ENCODE peak calls at places on chromosome 6, in five cellular contexts. I, P, O, Y and A are unnamed samples.

GRCh38 chr6:41642960-41643898 is 5.0 kb downstream of the MDFI start:
- DNase-seq in I (no peak), P (no peak), O (no peak), Y (no peak), A (no peak)

GRCh38 chr6:101761124-101761601 is 367.7 kb downstream of the GRIK2 start:
- DNase-seq in I (no peak), P (no peak), O (peak; percentile 30), Y (no peak), A (peak; percentile 16)

GRCh38 chr6:132194529-132194928 is 206.7 kb downstream of the MOXD1 start:
- DNase-seq in I (no peak), P (no peak), O (no peak), Y (no peak), A (no peak)

GRCh38 chr6:133959667-133960368 is 6.8 kb downstream of the TBPL1 start:
- DNase-seq in I (no peak), P (no peak), O (no peak), Y (no peak), A (no peak)

GRCh38 chr6:6942826-6943225 is 164.9 kb upstream of the RREB1 start:
- DNase-seq in I (peak; percentile 61), P (peak; percentile 24), O (no peak), Y (peak; percentile 47), A (no peak)

GRCh38 chr6:166620478-166621113 is 6.5 kb downstream of the RPS6KA2 start:
- DNase-seq in I (no peak), P (no peak), O (no peak), Y (no peak), A (no peak)

GRCh38 chr6:110562316-110562915 is 86.0 kb upstream of the SLC22A16 start:
- DNase-seq in I (no peak), P (no peak), O (no peak), Y (no peak), A (no peak)

GRCh38 chr6:55748880-55749279 is 126.5 kb downstream of the BMP5 start:
- DNase-seq in I (no peak), P (no peak), O (no peak), Y (no peak), A (no peak)

GRCh38 chr6:154407440-154407839 is 50.8 kb upstream of the IPCEF1 start:
- DNase-seq in I (no peak), P (no peak), O (no peak), Y (no peak), A (no peak)

GRCh38 chr6:142411145-142411544 is 109.3 kb downstream of the ADGRG6 start:
- DNase-seq in I (no peak), P (no peak), O (no peak), Y (no peak), A (no peak)

GRCh38 chr6:147204843-147205311 is 660 bp downstream of the STXBP5 start:
- DNase-seq in I (no peak), P (no peak), O (no peak), Y (no peak), A (no peak)

GRCh38 chr6:89763550-89763949 is 56.0 kb downstream of the MDN1 start:
- DNase-seq in I (no peak), P (no peak), O (no peak), Y (peak; percentile 8), A (no peak)

GRCh38 chr6:82458705-82459104 is 95.1 kb downstream of the TPBG start:
- DNase-seq in I (no peak), P (no peak), O (no peak), Y (no peak), A (no peak)

GRCh38 chr6:41570270-41570615 is 24.1 kb downstream of the FOXP4 start:
- DNase-seq in I (no peak), P (no peak), O (no peak), Y (no peak), A (no peak)

GRCh38 chr6:53984163-53984562 is 127.1 kb upstream of the MLIP start:
- DNase-seq in I (no peak), P (no peak), O (no peak), Y (peak; percentile 91), A (peak; percentile 80)

GRCh38 chr6:31729515-31729978 is 448 bp upstream of the DDAH2 start:
- DNase-seq in I (peak; percentile 93), P (peak; percentile 88), O (peak; percentile 96), Y (peak; percentile 90), A (no peak)

GRCh38 chr6:109790131-109790530 is 99.0 kb downstream of the FIG4 start:
- DNase-seq in I (no peak), P (no peak), O (no peak), Y (peak; percentile 61), A (peak; percentile 24)

GRCh38 chr6:33073431-33073871 is at the start of gene HLA-DPA1:
- DNase-seq in I (peak; percentile 72), P (peak; percentile 93), O (no peak), Y (no peak), A (no peak)

GRCh38 chr6:31138982-31139381 is at the start of gene PSORS1C2:
- DNase-seq in I (no peak), P (no peak), O (no peak), Y (no peak), A (no peak)

GRCh38 chr6:34793877-34794276 is 2.0 kb downstream of the BLTP3A start:
- DNase-seq in I (no peak), P (no peak), O (no peak), Y (no peak), A (no peak)

GRCh38 chr6:17178754-17179153 is 76.9 kb downstream of the STMND1 start:
- DNase-seq in I (no peak), P (no peak), O (no peak), Y (no peak), A (no peak)

GRCh38 chr6:2127484-2127911 is 117.9 kb downstream of the GMDS start:
- DNase-seq in I (peak; percentile 51), P (peak; percentile 12), O (peak; percentile 26), Y (no peak), A (no peak)

GRCh38 chr6:15623282-15624116 is 39.3 kb downstream of the DTNBP1 start:
- DNase-seq in I (no peak), P (no peak), O (no peak), Y (peak; percentile 50), A (no peak)

GRCh38 chr6:161608771-161609170 is 334.9 kb upstream of the AGPAT4 start:
- DNase-seq in I (no peak), P (no peak), O (no peak), Y (no peak), A (no peak)

GRCh38 chr6:161613711-161614110 is 339.9 kb upstream of the AGPAT4 start:
- DNase-seq in I (no peak), P (no peak), O (no peak), Y (no peak), A (no peak)

DNA sequence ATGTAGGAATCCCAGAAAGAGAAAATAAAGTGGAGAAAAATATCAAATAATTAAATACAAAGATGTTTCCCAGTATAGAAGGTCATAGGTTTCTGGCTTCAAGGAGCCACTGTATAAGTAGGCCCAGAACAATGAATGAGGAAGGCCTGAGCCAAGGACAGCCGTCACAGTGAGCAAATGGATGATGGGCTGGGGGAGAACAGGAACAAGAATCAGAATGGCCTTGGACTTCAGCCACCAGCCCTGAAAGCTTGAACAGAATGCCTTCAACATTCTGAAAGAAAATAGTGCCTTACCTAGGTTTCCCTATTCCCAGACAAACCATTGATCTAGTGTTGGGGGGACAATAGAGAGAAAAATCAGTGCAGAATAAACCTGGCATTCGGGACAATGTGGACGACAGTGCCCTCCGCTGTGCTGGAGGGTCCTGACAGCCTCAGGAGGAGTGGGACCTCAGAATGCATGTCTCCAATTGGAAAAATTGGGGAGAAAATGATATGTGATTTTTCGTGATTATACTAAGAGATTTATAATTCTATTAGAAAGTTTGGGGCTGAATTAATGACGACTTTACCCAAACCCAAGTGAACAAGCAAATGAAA is 333.9 kb upstream of the AGPAT4 start:
- DNase-seq in I (no peak), P (no peak), O (no peak), Y (no peak), A (no peak)
- TF ChIP-seq CTCF in I (no peak), P (no peak), O (no peak), Y (no peak), A (no peak)

GRCh38 chr6:127792616-127793015 is 108.2 kb downstream of the THEMIS start:
- DNase-seq in I (no peak), P (no peak), O (no peak), Y (no peak), A (no peak)

GRCh38 chr6:127794405-127794804 is 106.5 kb downstream of the THEMIS start:
- DNase-seq in I (no peak), P (no peak), O (no peak), Y (no peak), A (no peak)

GRCh38 chr6:127791779-127792528 is 108.9 kb downstream of the THEMIS start:
- DNase-seq in I (no peak), P (no peak), O (no peak), Y (no peak), A (no peak)

GRCh38 chr6:127790571-127790970 is 110.3 kb downstream of the THEMIS start:
- DNase-seq in I (no peak), P (no peak), O (no peak), Y (no peak), A (no peak)

DNA sequence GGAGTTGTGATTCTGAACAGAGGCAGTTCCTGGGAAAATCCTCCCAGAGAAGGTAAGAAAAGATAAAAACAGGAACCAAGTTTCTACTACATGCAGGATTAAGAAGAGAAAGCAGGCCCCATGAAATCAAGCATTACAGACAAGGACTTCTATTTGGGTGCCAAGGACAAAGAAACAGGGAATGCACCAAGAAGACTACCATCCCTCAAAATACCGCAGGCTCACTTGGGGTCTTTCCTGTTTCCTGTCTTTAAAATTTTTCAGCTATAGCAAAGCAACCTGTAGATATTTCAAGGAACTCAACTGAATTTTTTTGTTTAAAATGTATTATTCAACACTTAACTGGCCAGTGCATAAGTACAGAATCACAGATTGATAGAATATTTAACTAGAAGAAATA is 107.5 kb downstream of the THEMIS start:
- DNase-seq in I (no peak), P (no peak), O (no peak), Y (no peak), A (no peak)
- H3K4me3 ChIP-seq in I (no peak overlapping the region), P (no peak overlapping the region), O (no peak overlapping the region), Y (no peak overlapping the region), A (no peak overlapping the region)

GRCh38 chr6:107869871-107870270 is 45.8 kb upstream of the SCML4 start:
- DNase-seq in I (no peak), P (no peak), O (no peak), Y (no peak), A (no peak)
- TF ChIP-seq CTCF in I (no peak), P (no peak), O (no peak), Y (no peak), A (no peak)

GRCh38 chr6:148761532-148761951 is 14.7 kb downstream of the UST start:
- DNase-seq in I (no peak), P (no peak), O (peak; percentile 33), Y (peak; percentile 64), A (no peak)

GRCh38 chr6:148758492-148758891 is 11.7 kb downstream of the UST start:
- DNase-seq in I (peak; percentile 18), P (peak; percentile 95), O (no peak), Y (no peak), A (no peak)

GRCh38 chr6:148760568-148761531 is 14.0 kb downstream of the UST start:
- DNase-seq in I (peak; percentile 29), P (peak; percentile 83), O (peak; percentile 71), Y (peak; percentile 94), A (no peak)

GRCh38 chr6:148757944-148758343 is 11.1 kb downstream of the UST start:
- DNase-seq in I (no peak), P (peak; percentile 57), O (no peak), Y (no peak), A (no peak)

DNA sequence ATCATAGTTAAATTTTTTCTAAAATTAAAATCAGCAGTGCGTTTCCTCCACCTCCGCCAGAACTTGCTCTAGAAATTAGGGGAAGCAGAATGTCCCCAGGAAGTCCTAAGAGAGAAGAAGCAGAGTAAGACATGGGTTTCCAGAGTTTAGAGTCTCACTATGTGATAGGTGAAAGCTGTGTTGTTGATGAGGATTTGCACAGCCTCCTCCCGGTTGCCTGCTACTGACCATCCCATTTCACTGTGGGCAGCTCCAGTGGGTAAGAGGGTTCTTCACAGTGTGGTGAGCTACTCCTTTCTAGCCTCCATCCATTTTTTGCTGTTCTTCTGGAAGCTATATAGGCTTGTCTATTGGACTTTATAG is 13.3 kb downstream of the UST start:
- DNase-seq in I (no peak), P (peak; percentile 27), O (no peak), Y (no peak), A (no peak)
- H3K4me3 ChIP-seq in I (no peak overlapping the region), P (peak overlapping the region; percentile 44), O (no peak overlapping the region), Y (no peak overlapping the region), A (no peak overlapping the region)